ENCODE peak calls at places on chromosomes 6 and 20, in eight cellular contexts. C, A, Z, P, X, V, B and O are unnamed samples.

GRCh38 chr6:32819729-32820128 is 2.9 kb upstream of the HLA-DOB start:
- DNase-seq in Z (peak), B (no peak), P (no peak), X (peak), A (peak), C (no peak), V (no peak), O (peak)

GRCh38 chr20:15612746-15613145 is 960.5 kb downstream of the KIF16B start:
- DNase-seq in C (no peak), Z (no peak), P (no peak), A (no peak), X (no peak), B (no peak), V (no peak), O (no peak)

GRCh38 chr6:36247691-36248090 is 22.2 kb upstream of the PNPLA1 start:
- DNase-seq in Z (peak), X (no peak), C (no peak), P (no peak), V (no peak), B (no peak), A (peak), O (peak)

GRCh38 chr6:113306552-113307145 is 550.5 kb upstream of the MARCKS start:
- DNase-seq in A (peak), P (peak), V (no peak), X (peak), C (no peak), B (peak), Z (peak), O (peak)

GRCh38 chr6:112286010-112286409 is 31.6 kb upstream of the LAMA4 start:
- DNase-seq in C (no peak), B (peak), V (no peak), Z (no peak), X (no peak), P (no peak), A (no peak), O (no peak)

GRCh38 chr6:56555438-56555872 is 87.2 kb downstream of the DST start:
- DNase-seq in X (no peak), B (no peak), A (peak), P (no peak), Z (peak), V (no peak), C (no peak), O (peak)

GRCh38 chr6:146913842-146914562 is 290.2 kb upstream of the STXBP5 start:
- DNase-seq in B (peak), V (peak), Z (peak), X (peak), P (peak), C (peak), A (peak), O (peak)

GRCh38 chr6:291148-291696 is 1.1 kb upstream of the DUSP22 start:
- DNase-seq in X (no peak), B (no peak), Z (peak), A (peak), V (no peak), C (no peak), P (no peak), O (peak)

GRCh38 chr6:90187437-90188049 is 109.1 kb downstream of the BACH2 start:
- DNase-seq in C (no peak), P (no peak), V (no peak), Z (no peak), B (no peak), X (no peak), A (no peak), O (peak)

GRCh38 chr6:97138581-97138980 is 144.4 kb downstream of the MMS22L start:
- DNase-seq in V (no peak), X (no peak), P (no peak), A (no peak), B (no peak), C (no peak), Z (no peak), O (no peak)

GRCh38 chr6:26342106-26342999 is 22.6 kb upstream of the BTN3A2 start:
- DNase-seq in A (peak), P (no peak), V (no peak), Z (peak), X (no peak), C (no peak), B (no peak), O (no peak)

GRCh38 chr6:150857062-150857905 is 8.2 kb upstream of the MTHFD1L start:
- DNase-seq in A (peak), X (peak), Z (peak), C (no peak), V (peak), P (no peak), B (no peak), O (peak)

GRCh38 chr6:27770724-27771123 is 141.5 kb downstream of the OR2B2 start:
- DNase-seq in P (no peak), B (no peak), V (no peak), X (no peak), Z (no peak), A (no peak), C (no peak), O (no peak)

GRCh38 chr6:131400054-131400781 is 172.8 kb upstream of the ARG1 start:
- DNase-seq in X (peak), P (no peak), A (peak), B (no peak), Z (peak), C (no peak), V (peak), O (peak)

GRCh38 chr20:10286356-10286755 is 67.7 kb downstream of the SNAP25 start:
- DNase-seq in P (no peak), Z (no peak), X (no peak), V (no peak), B (no peak), A (no peak), C (no peak), O (no peak)

GRCh38 chr6:116314878-116315277 is 35.1 kb upstream of the TSPYL1 start:
- DNase-seq in A (no peak), V (no peak), Z (peak), X (no peak), C (no peak), B (no peak), P (peak), O (no peak)

GRCh38 chr6:51598171-51598570 is 489.2 kb downstream of the PKHD1 start:
- DNase-seq in P (no peak), V (no peak), B (no peak), Z (no peak), C (peak), A (no peak), X (no peak), O (no peak)

GRCh38 chr20:56003966-56004365 is 1.4 kb downstream of the CBLN4 start:
- DNase-seq in Z (no peak), P (no peak), A (no peak), X (no peak), V (no peak), C (peak), B (no peak), O (no peak)

GRCh38 chr20:25859649-25860530 is 163.2 kb upstream of the ZNF337 start:
- DNase-seq in Z (peak), V (no peak), C (peak), A (peak), P (peak), X (no peak), B (peak), O (peak)

GRCh38 chr6:17863971-17864754 is 123.3 kb downstream of the KIF13A start:
- DNase-seq in P (peak), V (no peak), C (no peak), B (no peak), A (peak), X (peak), Z (peak), O (peak)

GRCh38 chr20:21670126-21670525 is 35.3 kb upstream of the PAX1 start:
- DNase-seq in C (no peak), V (no peak), A (no peak), B (no peak), X (no peak), P (no peak), Z (no peak), O (no peak)

GRCh38 chr6:13814938-13815575 is 700 bp upstream of the MCUR1 start:
- DNase-seq in C (no peak), V (no peak), A (peak), X (no peak), Z (peak), B (no peak), P (no peak), O (no peak)

GRCh38 chr6:46327769-46328168 is 157.0 kb upstream of the ENPP5 start:
- DNase-seq in P (no peak), C (no peak), Z (no peak), B (no peak), V (no peak), A (no peak), X (no peak), O (peak)

GRCh38 chr6:71291991-71292390 is 3.4 kb downstream of the OGFRL1 start:
- DNase-seq in V (no peak), Z (peak), X (no peak), C (no peak), P (no peak), A (no peak), B (no peak), O (peak)

GRCh38 chr6:137323860-137324259 is 104.7 kb upstream of the IFNGR1 start:
- DNase-seq in C (no peak), V (no peak), P (no peak), A (no peak), X (no peak), Z (no peak), B (no peak), O (no peak)

GRCh38 chr6:17226269-17226668 is 54.9 kb upstream of the RBM24 start:
- DNase-seq in A (no peak), P (no peak), B (no peak), X (no peak), Z (no peak), C (no peak), V (no peak), O (no peak)

GRCh38 chr6:105639124-105639523 is 236.2 kb upstream of the PREP start:
- DNase-seq in A (no peak), B (no peak), V (no peak), P (no peak), X (no peak), C (no peak), Z (no peak), O (no peak)

GRCh38 chr6:70280462-70280861 is 22.4 kb downstream of the COL9A1 start:
- DNase-seq in A (no peak), C (peak), B (no peak), V (no peak), Z (no peak), P (no peak), X (no peak), O (no peak)

GRCh38 chr6:75205776-75206334 is at the start of gene COL12A1:
- DNase-seq in X (peak), V (peak), A (peak), C (peak), B (peak), P (peak), Z (peak), O (peak)

GRCh38 chr6:31586596-31586995 is 519 bp downstream of the LST1 start:
- DNase-seq in Z (no peak), P (no peak), C (peak), B (peak), V (no peak), A (no peak), X (no peak), O (no peak)

GRCh38 chr20:1440024-1440423 is 26.6 kb downstream of the NSFL1C start:
- DNase-seq in P (no peak), B (no peak), Z (peak), X (peak), V (no peak), A (no peak), C (no peak), O (no peak)

GRCh38 chr6:125951323-125951722 is 5.2 kb upstream of the HINT3 start:
- DNase-seq in X (no peak), Z (no peak), V (no peak), P (no peak), B (no peak), C (no peak), A (no peak), O (peak)

GRCh38 chr6:125952764-125953501 is 3.6 kb upstream of the HINT3 start:
- DNase-seq in A (peak), Z (peak), P (no peak), C (no peak), X (no peak), B (peak), V (no peak), O (peak)

GRCh38 chr6:125950293-125950692 is 6.3 kb upstream of the HINT3 start:
- DNase-seq in P (no peak), X (no peak), Z (peak), C (no peak), A (peak), V (no peak), B (no peak), O (peak)

GRCh38 chr6:125954735-125955410 is 1.7 kb upstream of the HINT3 start:
- DNase-seq in X (no peak), P (no peak), V (no peak), C (no peak), A (no peak), B (no peak), Z (no peak), O (no peak)

GRCh38 chr6:125953502-125953875 is 3.1 kb upstream of the HINT3 start:
- DNase-seq in P (no peak), B (peak), Z (no peak), A (no peak), V (no peak), X (no peak), C (peak), O (no peak)
- TF ChIP-seq CTCF in P (no peak), B (peak), Z (peak), A (no peak), V (no peak), X (no peak), C (no peak), O (peak)

GRCh38 chr6:41467627-41468404 is 78.4 kb upstream of the FOXP4 start:
- DNase-seq in B (no peak), X (no peak), V (no peak), A (no peak), P (no peak), C (no peak), Z (no peak), O (no peak)

GRCh38 chr6:41469156-41469950 is 76.8 kb upstream of the FOXP4 start:
- DNase-seq in Z (no peak), C (no peak), A (no peak), P (no peak), B (no peak), X (no peak), V (no peak), O (no peak)

GRCh38 chr6:41470341-41471063 is 75.7 kb upstream of the FOXP4 start:
- DNase-seq in B (no peak), V (no peak), Z (peak), C (peak), P (no peak), X (no peak), A (peak), O (peak)

GRCh38 chr6:41471064-41471895 is 74.9 kb upstream of the FOXP4 start:
- DNase-seq in A (no peak), Z (no peak), X (no peak), V (no peak), B (no peak), P (no peak), C (no peak), O (no peak)

DNA sequence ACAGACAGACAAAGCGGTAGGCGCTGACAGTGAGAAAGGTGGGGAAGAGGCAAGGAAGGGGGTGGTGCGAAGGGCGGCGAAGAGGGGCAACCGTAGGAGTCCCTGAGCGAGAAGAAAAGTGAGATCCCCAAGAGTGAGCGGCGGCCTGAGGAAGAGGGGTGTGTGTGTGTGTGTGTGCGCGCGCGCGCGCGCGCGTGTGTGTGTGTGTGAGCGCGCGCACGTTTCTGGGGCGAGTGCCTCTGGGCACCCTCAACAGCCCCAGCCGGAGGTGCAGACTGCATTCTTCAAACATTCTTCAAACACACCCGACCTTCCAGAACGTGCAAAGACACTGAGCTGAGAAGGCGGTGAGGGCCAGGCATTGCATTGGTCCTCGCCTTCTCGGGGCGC is 76.2 kb upstream of the FOXP4 start:
- DNase-seq in P (no peak), C (peak), A (no peak), Z (peak), V (no peak), B (no peak), X (no peak), O (no peak)
- H3K4me3 ChIP-seq in P (no peak), C (peak), A (no peak), Z (peak), V (peak), B (peak), X (peak), O (no peak)

GRCh38 chr6:91715171-91715805 is 1128.4 kb upstream of the MAP3K7 start:
- DNase-seq in Z (no peak), P (no peak), B (no peak), X (no peak), A (no peak), C (peak), V (no peak), O (no peak)

GRCh38 chr6:91716361-91716760 is 1129.5 kb upstream of the MAP3K7 start:
- DNase-seq in Z (no peak), B (no peak), X (no peak), P (no peak), V (no peak), A (no peak), C (no peak), O (no peak)

GRCh38 chr6:91719414-91719813 is 1132.5 kb upstream of the MAP3K7 start:
- DNase-seq in C (no peak), X (no peak), Z (no peak), P (no peak), V (no peak), B (no peak), A (no peak), O (no peak)

GRCh38 chr6:91718198-91718597 is 1131.3 kb upstream of the MAP3K7 start:
- DNase-seq in C (no peak), A (no peak), X (no peak), B (no peak), V (no peak), Z (no peak), P (no peak), O (no peak)

DNA sequence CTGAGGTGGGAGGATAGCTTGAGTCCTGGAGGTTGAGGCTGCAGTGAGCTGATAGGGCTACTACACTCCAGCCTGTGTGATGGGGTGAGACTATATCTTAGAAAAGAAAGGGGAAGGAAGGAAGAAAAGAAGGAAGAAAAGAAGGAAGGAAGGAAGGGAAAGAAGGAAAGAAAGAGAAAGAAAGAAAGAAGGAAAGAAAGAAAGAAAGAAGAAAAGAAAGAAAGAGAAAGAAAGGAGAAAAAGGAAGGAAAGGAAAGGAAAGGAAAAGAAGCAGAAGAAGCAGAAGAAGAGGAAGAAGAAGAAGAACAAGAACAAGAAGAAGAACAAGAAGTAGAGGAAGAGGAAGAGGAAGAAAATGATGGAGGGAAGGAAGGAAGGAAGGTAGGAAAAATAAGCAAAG is 1130.2 kb upstream of the MAP3K7 start:
- DNase-seq in A (no peak), V (no peak), Z (no peak), B (no peak), C (no peak), P (no peak), X (no peak), O (no peak)
- TF ChIP-seq CTCF in A (no peak), V (no peak), Z (no peak), B (no peak), C (no peak), P (no peak), X (no peak), O (no peak)

DNA sequence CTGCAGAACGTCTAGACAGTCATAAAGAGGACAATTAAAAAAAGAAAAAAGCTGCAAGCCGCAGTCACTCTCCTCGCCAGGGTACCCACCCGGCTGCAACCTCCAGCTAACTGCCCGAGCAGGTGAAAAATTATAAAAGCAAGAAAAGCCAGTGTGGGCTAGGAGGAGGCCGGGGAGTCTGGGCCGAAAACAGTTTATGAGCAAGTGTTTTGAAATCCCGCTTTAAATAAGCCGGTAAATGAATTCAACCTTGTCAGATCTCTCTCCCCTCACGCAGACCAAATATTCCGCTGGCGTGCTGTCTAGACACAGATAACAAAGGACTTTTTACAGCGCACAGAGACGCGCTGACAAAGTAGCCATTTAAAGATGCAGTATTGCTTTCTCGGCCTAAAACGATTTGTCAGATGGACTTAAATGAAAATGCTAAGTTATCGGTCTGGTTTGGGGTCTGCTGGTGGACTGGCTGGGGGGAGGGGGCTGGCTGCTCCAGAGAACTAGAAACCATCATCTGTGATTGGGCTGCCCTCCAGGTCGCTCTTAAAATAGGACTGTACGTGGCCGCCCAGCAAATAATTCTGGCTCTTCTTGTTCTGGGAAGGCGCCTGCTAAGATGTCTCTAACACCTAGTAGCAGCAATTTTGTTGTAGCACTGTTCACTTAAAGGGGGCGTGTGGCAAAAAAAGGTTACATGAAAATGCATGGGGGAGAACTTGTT is 24.5 kb downstream of the PMEPA1 start:
- DNase-seq in Z (no peak), V (no peak), X (no peak), B (no peak), P (no peak), A (no peak), C (no peak), O (no peak)
- H3K4me3 ChIP-seq in Z (no peak), V (no peak), X (no peak), B (no peak), P (no peak), A (no peak), C (no peak), O (no peak)